ENCODE peak calls at places on chromosomes 13 and 19, in nine cellular contexts. One of them, this sample, is unnamed.

GRCh38 chr19:41373993-41374392 is 2.3 kb upstream of the TMEM91 start:
- DNase-seq in T-helper 1 cell: no peak
- DNase-seq in CD8-positive, alpha-beta T cell: no peak
- DNase-seq in astrocyte of the cerebellum: peak; percentile 86
- DNase-seq in stimulated activated CD8-positive, alpha-beta memory T cell treated with anti-CD3 and anti-CD28 coated beads, Interleukin-7, amount 100 ng/mL, for 1 hour: no peak
- DNase-seq in GM23338: no peak
- DNase-seq in B cell: no peak
- DNase-seq in activated CD4-positive, alpha-beta T cell treated with anti-CD3 and anti-CD28 coated beads, Interleukin-2, amount 50 U/mL, for 4 hours: no peak
- DNase-seq in NCI-H2029 treated with DMSO at 0.1 percent for 48 hours: peak; percentile 88
- DNase-seq in this sample: no peak

GRCh38 chr19:18176367-18177310 is 3.0 kb downstream of the IFI30 start:
- DNase-seq in activated CD4-positive, alpha-beta T cell treated with anti-CD3 and anti-CD28 coated beads, Interleukin-2, amount 50 U/mL, for 4 hours: no peak
- DNase-seq in astrocyte of the cerebellum: no peak
- DNase-seq in NCI-H2029 treated with DMSO at 0.1 percent for 48 hours: no peak
- DNase-seq in GM23338: no peak
- DNase-seq in stimulated activated CD8-positive, alpha-beta memory T cell treated with anti-CD3 and anti-CD28 coated beads, Interleukin-7, amount 100 ng/mL, for 1 hour: no peak
- DNase-seq in T-helper 1 cell: no peak
- DNase-seq in CD8-positive, alpha-beta T cell: no peak
- DNase-seq in B cell: no peak
- DNase-seq in this sample: no peak

GRCh38 chr13:25679154-25679553 is 307.4 kb downstream of the ATP8A2 start:
- DNase-seq in astrocyte of the cerebellum: no peak
- DNase-seq in GM23338: no peak
- DNase-seq in NCI-H2029 treated with DMSO at 0.1 percent for 48 hours: no peak
- DNase-seq in CD8-positive, alpha-beta T cell: no peak
- DNase-seq in stimulated activated CD8-positive, alpha-beta memory T cell treated with anti-CD3 and anti-CD28 coated beads, Interleukin-7, amount 100 ng/mL, for 1 hour: no peak
- DNase-seq in B cell: no peak
- DNase-seq in T-helper 1 cell: no peak
- DNase-seq in activated CD4-positive, alpha-beta T cell treated with anti-CD3 and anti-CD28 coated beads, Interleukin-2, amount 50 U/mL, for 4 hours: no peak
- DNase-seq in this sample: no peak

GRCh38 chr13:39616087-39616694 is 13.2 kb upstream of the LHFPL6 start:
- DNase-seq in activated CD4-positive, alpha-beta T cell treated with anti-CD3 and anti-CD28 coated beads, Interleukin-2, amount 50 U/mL, for 4 hours: peak; percentile 15
- DNase-seq in B cell: peak; percentile 56
- DNase-seq in GM23338: peak; percentile 90
- DNase-seq in T-helper 1 cell: no peak
- DNase-seq in stimulated activated CD8-positive, alpha-beta memory T cell treated with anti-CD3 and anti-CD28 coated beads, Interleukin-7, amount 100 ng/mL, for 1 hour: no peak
- DNase-seq in astrocyte of the cerebellum: peak; percentile 72
- DNase-seq in CD8-positive, alpha-beta T cell: no peak
- DNase-seq in NCI-H2029 treated with DMSO at 0.1 percent for 48 hours: peak; percentile 21
- DNase-seq in this sample: peak; percentile 84

GRCh38 chr19:56110515-56111448 is 10.3 kb downstream of the ZNF787 start:
- DNase-seq in B cell: peak; percentile 22
- DNase-seq in CD8-positive, alpha-beta T cell: no peak
- DNase-seq in GM23338: no peak
- DNase-seq in NCI-H2029 treated with DMSO at 0.1 percent for 48 hours: no peak
- DNase-seq in stimulated activated CD8-positive, alpha-beta memory T cell treated with anti-CD3 and anti-CD28 coated beads, Interleukin-7, amount 100 ng/mL, for 1 hour: no peak
- DNase-seq in astrocyte of the cerebellum: no peak
- DNase-seq in T-helper 1 cell: no peak
- DNase-seq in activated CD4-positive, alpha-beta T cell treated with anti-CD3 and anti-CD28 coated beads, Interleukin-2, amount 50 U/mL, for 4 hours: no peak
- DNase-seq in this sample: peak; percentile 34

GRCh38 chr19:50325310-50326100 is 3.7 kb downstream of the KCNC3 start:
- DNase-seq in T-helper 1 cell: peak; percentile 27
- DNase-seq in stimulated activated CD8-positive, alpha-beta memory T cell treated with anti-CD3 and anti-CD28 coated beads, Interleukin-7, amount 100 ng/mL, for 1 hour: peak; percentile 30
- DNase-seq in astrocyte of the cerebellum: no peak
- DNase-seq in activated CD4-positive, alpha-beta T cell treated with anti-CD3 and anti-CD28 coated beads, Interleukin-2, amount 50 U/mL, for 4 hours: peak; percentile 45
- DNase-seq in NCI-H2029 treated with DMSO at 0.1 percent for 48 hours: peak; percentile 53
- DNase-seq in GM23338: peak; percentile 99
- DNase-seq in CD8-positive, alpha-beta T cell: peak; percentile 67
- DNase-seq in B cell: peak; percentile 100
- DNase-seq in this sample: peak; percentile 98

GRCh38 chr13:36706755-36707154 is 32.9 kb downstream of the SERTM1 start:
- DNase-seq in astrocyte of the cerebellum: peak; percentile 90
- DNase-seq in GM23338: no peak
- DNase-seq in T-helper 1 cell: no peak
- DNase-seq in stimulated activated CD8-positive, alpha-beta memory T cell treated with anti-CD3 and anti-CD28 coated beads, Interleukin-7, amount 100 ng/mL, for 1 hour: no peak
- DNase-seq in CD8-positive, alpha-beta T cell: no peak
- DNase-seq in NCI-H2029 treated with DMSO at 0.1 percent for 48 hours: no peak
- DNase-seq in B cell: no peak
- DNase-seq in activated CD4-positive, alpha-beta T cell treated with anti-CD3 and anti-CD28 coated beads, Interleukin-2, amount 50 U/mL, for 4 hours: no peak
- DNase-seq in this sample: no peak

GRCh38 chr19:46574533-46574932 is 26.6 kb upstream of the CALM3 start:
- DNase-seq in T-helper 1 cell: no peak
- DNase-seq in NCI-H2029 treated with DMSO at 0.1 percent for 48 hours: no peak
- DNase-seq in stimulated activated CD8-positive, alpha-beta memory T cell treated with anti-CD3 and anti-CD28 coated beads, Interleukin-7, amount 100 ng/mL, for 1 hour: no peak
- DNase-seq in B cell: no peak
- DNase-seq in CD8-positive, alpha-beta T cell: no peak
- DNase-seq in activated CD4-positive, alpha-beta T cell treated with anti-CD3 and anti-CD28 coated beads, Interleukin-2, amount 50 U/mL, for 4 hours: peak; percentile 49
- DNase-seq in astrocyte of the cerebellum: no peak
- DNase-seq in GM23338: no peak
- DNase-seq in this sample: peak; percentile 9

GRCh38 chr13:95254341-95254740 is 46.9 kb downstream of the ABCC4 start:
- DNase-seq in NCI-H2029 treated with DMSO at 0.1 percent for 48 hours: no peak
- DNase-seq in GM23338: no peak
- DNase-seq in stimulated activated CD8-positive, alpha-beta memory T cell treated with anti-CD3 and anti-CD28 coated beads, Interleukin-7, amount 100 ng/mL, for 1 hour: no peak
- DNase-seq in CD8-positive, alpha-beta T cell: no peak
- DNase-seq in T-helper 1 cell: no peak
- DNase-seq in B cell: no peak
- DNase-seq in activated CD4-positive, alpha-beta T cell treated with anti-CD3 and anti-CD28 coated beads, Interleukin-2, amount 50 U/mL, for 4 hours: no peak
- DNase-seq in astrocyte of the cerebellum: no peak
- DNase-seq in this sample: no peak

GRCh38 chr13:97434417-97435296 is 688 bp downstream of the RAP2A start:
- DNase-seq in astrocyte of the cerebellum: no peak
- DNase-seq in B cell: peak; percentile 33
- DNase-seq in CD8-positive, alpha-beta T cell: peak; percentile 69
- DNase-seq in activated CD4-positive, alpha-beta T cell treated with anti-CD3 and anti-CD28 coated beads, Interleukin-2, amount 50 U/mL, for 4 hours: peak; percentile 14
- DNase-seq in stimulated activated CD8-positive, alpha-beta memory T cell treated with anti-CD3 and anti-CD28 coated beads, Interleukin-7, amount 100 ng/mL, for 1 hour: peak; percentile 14
- DNase-seq in GM23338: peak; percentile 28
- DNase-seq in T-helper 1 cell: peak; percentile 16
- DNase-seq in NCI-H2029 treated with DMSO at 0.1 percent for 48 hours: no peak
- DNase-seq in this sample: no peak